ENCODE peak calls at places on chromosomes 5 and 9, in four cellular contexts. N is CD8-positive, alpha-beta T cell; B is GM13977; S is esophagus squamous epithelium. R is an unnamed sample.

GRCh38 chr5:138692370-138692769 is 60.9 kb upstream of the CTNNA1 start:
- DNase-seq in S (no peak), B (no peak), N (no peak), R (no peak)

GRCh38 chr5:97915101-97915500 is 732.1 kb upstream of the RIOK2 start:
- DNase-seq in N (no peak), S (no peak), B (no peak), R (no peak)

GRCh38 chr5:169458269-169458668 is 125.3 kb upstream of the SPDL1 start:
- DNase-seq in N (no peak), B (no peak), S (no peak), R (no peak)

GRCh38 chr5:86865396-86865795 is 247.7 kb downstream of the COX7C start:
- DNase-seq in S (no peak), N (no peak), B (no peak), R (no peak)

GRCh38 chr9:131270171-131271015 is 5.9 kb downstream of the FAM78A start:
- DNase-seq in S (no peak), N (peak), B (peak), R (no peak)

GRCh38 chr5:68070641-68071191 is 144.8 kb upstream of the PIK3R1 start:
- DNase-seq in S (no peak), B (peak), N (no peak), R (peak)

GRCh38 chr9:120894404-120895226 is 17.6 kb upstream of the PHF19 start:
- DNase-seq in N (no peak), S (no peak), B (no peak), R (no peak)

GRCh38 chr9:129823163-129823933 is 588 bp downstream of the TOR1A start:
- DNase-seq in S (no peak), N (no peak), B (peak), R (no peak)

GRCh38 chr5:151079838-151080619 is 805 bp downstream of the TNIP1 start:
- DNase-seq in S (no peak), B (no peak), N (no peak), R (no peak)

GRCh38 chr5:113265190-113265589 is 169.6 kb downstream of the TSSK1B start:
- DNase-seq in B (no peak), N (no peak), S (no peak), R (no peak)
- TF ChIP-seq CTCF in B (no peak), N (no peak), S (no peak), R (no peak)

GRCh38 chr9:114049453-114050225 is 28.5 kb downstream of the AMBP start:
- DNase-seq in N (peak), B (no peak), S (no peak), R (no peak)

GRCh38 chr9:114046876-114047275 is 31.2 kb downstream of the AMBP start:
- DNase-seq in S (no peak), N (no peak), B (no peak), R (no peak)

GRCh38 chr9:114046237-114046755 is 31.8 kb downstream of the AMBP start:
- DNase-seq in B (no peak), N (no peak), S (no peak), R (no peak)

GRCh38 chr9:114048533-114049452 is 29.3 kb downstream of the AMBP start:
- DNase-seq in B (peak), N (peak), S (no peak), R (no peak)

DNA sequence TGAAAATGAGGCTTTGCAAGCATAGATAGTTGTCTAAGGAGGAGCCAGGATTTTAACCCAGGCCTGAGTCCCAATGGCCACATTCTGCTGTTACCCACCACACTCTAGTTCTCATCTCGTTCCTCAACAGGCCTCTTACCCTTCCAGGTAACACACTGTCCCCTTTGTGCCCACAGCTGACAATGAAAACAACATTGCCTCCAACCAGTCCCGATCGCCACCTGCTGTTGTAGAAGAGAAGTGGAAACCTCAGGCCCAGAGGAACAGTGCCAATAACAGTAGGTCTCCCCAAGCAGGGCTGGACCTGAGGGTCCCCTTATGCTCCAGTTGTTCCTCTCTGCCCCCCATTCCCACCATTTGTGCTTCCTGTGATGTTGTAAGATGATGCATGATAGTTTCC is 30.4 kb downstream of the AMBP start:
- DNase-seq in B (peak), N (no peak), S (no peak), R (no peak)
- TF ChIP-seq CTCF in B (peak), N (no peak), S (peak), R (peak)

GRCh38 chr9:100448266-100448665 is 21.3 kb downstream of the MSANTD3 start:
- DNase-seq in B (no peak), S (no peak), N (no peak), R (no peak)

GRCh38 chr9:100442072-100442471 is 15.1 kb downstream of the MSANTD3 start:
- DNase-seq in B (no peak), S (no peak), N (no peak), R (no peak)

GRCh38 chr9:100445903-100446549 is 19.1 kb downstream of the MSANTD3 start:
- DNase-seq in B (no peak), S (no peak), N (no peak), R (no peak)

GRCh38 chr9:100443781-100444768 is 17.1 kb downstream of the MSANTD3 start:
- DNase-seq in B (no peak), N (no peak), S (no peak), R (no peak)

GRCh38 chr9:100445161-100445902 is 18.4 kb downstream of the MSANTD3 start:
- DNase-seq in S (no peak), B (no peak), N (no peak), R (no peak)
- TF ChIP-seq CTCF in S (no peak), B (peak), N (no peak), R (no peak)

GRCh38 chr9:31808770-31809169 is 575.7 kb upstream of the ACO1 start:
- DNase-seq in S (no peak), N (no peak), B (no peak), R (no peak)

DNA sequence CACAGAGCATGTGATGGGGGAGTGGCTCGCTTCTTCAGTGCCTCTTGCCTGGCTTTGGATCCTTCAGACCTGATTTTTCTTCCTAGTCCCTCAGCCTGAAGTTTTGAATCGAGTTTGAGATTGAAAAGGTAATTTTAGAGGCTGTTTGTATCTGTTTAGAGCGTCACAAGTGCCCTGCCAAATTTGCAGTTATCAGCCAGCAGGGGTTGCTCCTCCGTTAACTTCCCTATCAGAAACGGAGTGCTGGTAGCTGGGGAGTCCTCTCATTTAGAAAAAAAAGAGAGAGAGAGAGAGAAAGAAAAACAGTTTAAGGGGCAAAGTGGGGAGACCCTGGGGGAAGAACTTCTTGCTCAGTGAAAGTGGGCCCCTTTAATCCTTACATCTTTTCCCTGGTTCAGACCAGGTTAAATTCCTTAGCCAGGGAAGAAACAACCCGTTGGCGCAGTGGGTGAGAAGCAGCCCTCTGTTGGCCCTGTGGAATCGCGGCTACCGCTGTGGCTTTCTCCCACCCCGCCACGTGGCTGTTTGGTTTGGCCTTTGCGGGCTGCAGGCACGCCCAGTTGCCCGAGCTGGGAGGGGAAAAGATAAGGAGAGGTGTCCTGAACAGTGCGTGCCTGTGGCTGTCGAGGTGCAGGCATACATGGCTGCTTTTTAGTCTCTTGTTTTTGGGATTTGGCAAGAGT is 576.7 kb upstream of the ACO1 start:
- DNase-seq in N (no peak), B (no peak), S (no peak), R (no peak)
- TF ChIP-seq CTCF in N (no peak), B (peak), S (no peak), R (no peak)

GRCh38 chr5:38009754-38010386 is 170.0 kb upstream of the GDNF start:
- DNase-seq in S (no peak), B (no peak), N (no peak), R (no peak)
- TF ChIP-seq CTCF in S (no peak), B (no peak), N (no peak), R (no peak)

GRCh38 chr5:113123563-113123962 is 147.0 kb downstream of the DCP2 start:
- DNase-seq in B (no peak), N (no peak), S (no peak), R (no peak)
- TF ChIP-seq CTCF in B (no peak), N (no peak), S (no peak), R (no peak)

DNA sequence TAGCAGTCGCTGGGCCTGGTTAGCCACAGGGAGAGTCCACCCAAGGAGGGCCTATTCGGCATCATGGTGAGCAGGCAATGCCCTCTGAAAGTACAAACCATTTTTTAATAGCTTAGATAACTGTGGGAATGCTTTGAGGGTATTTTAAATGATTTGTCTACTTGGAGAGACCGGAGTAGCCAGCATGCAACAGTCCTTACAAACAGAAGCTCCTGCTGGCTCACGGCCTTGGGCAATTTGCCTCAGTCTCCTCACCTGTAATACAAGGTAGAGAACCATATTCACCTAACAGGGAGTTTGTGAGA is 128.8 kb downstream of the COL23A1 start:
- DNase-seq in N (no peak), S (no peak), B (no peak), R (no peak)
- TF ChIP-seq CTCF in N (no peak), S (no peak), B (no peak), R (no peak)

GRCh38 chr5:2013301-2014057 is 130.8 kb upstream of the IRX4 start:
- DNase-seq in B (no peak), S (no peak), N (no peak), R (no peak)

GRCh38 chr5:2015116-2015848 is 132.6 kb upstream of the IRX4 start:
- DNase-seq in B (no peak), S (no peak), N (no peak), R (no peak)

GRCh38 chr5:2015961-2016360 is 133.2 kb upstream of the IRX4 start:
- DNase-seq in B (no peak), S (no peak), N (no peak), R (no peak)

GRCh38 chr5:2012885-2013284 is 130.2 kb upstream of the IRX4 start:
- DNase-seq in B (no peak), S (no peak), N (no peak), R (no peak)

GRCh38 chr5:2014058-2014610 is 131.4 kb upstream of the IRX4 start:
- DNase-seq in N (no peak), S (no peak), B (no peak), R (no peak)
- TF ChIP-seq CTCF in N (no peak), S (no peak), B (no peak), R (no peak)

R was measured in AG09319.